ENCODE peak calls at places on chromosomes 3 and 15, in five cellular contexts. Z is choroid plexus epithelial cell; L is HepG2; M is CD8-positive, alpha-beta T cell; B is GM06990. J is an unnamed sample.

GRCh38 chr3:107710851-107711250 is 188.1 kb downstream of the BBX start:
- DNase-seq in M (no peak), Z (peak), L (no peak), B (no peak), J (no peak)

GRCh38 chr15:69757186-69757585 is 304.6 kb downstream of the RPLP1 start:
- DNase-seq in Z (no peak), M (peak), B (no peak), L (no peak), J (peak)

GRCh38 chr3:157290761-157291160 is 130.8 kb upstream of the CCNL1 start:
- DNase-seq in B (no peak), L (no peak), M (no peak), Z (peak), J (no peak)

GRCh38 chr3:46847744-46848143 is 15.5 kb downstream of the MYL3 start:
- DNase-seq in M (peak), Z (no peak), B (no peak), L (no peak), J (no peak)

GRCh38 chr15:92164327-92165000 is 229.2 kb upstream of the ST8SIA2 start:
- DNase-seq in B (no peak), Z (peak), L (peak), M (no peak), J (no peak)

GRCh38 chr3:73284432-73284831 is 223.0 kb downstream of the EBLN2 start:
- DNase-seq in Z (no peak), B (no peak), M (no peak), L (no peak), J (no peak)

GRCh38 chr3:9978664-9979349 is 7.8 kb downstream of the EMC3 start:
- DNase-seq in L (no peak), Z (no peak), B (no peak), M (no peak), J (no peak)

GRCh38 chr3:146326875-146327543 is 76.1 kb upstream of the PLSCR4 start:
- DNase-seq in B (no peak), M (no peak), L (peak), Z (peak), J (no peak)

GRCh38 chr15:74795961-74796625 is 14.2 kb downstream of the CSK start:
- DNase-seq in B (no peak), Z (no peak), M (peak), L (no peak), J (no peak)

GRCh38 chr3:39166134-39166710 is 12.8 kb upstream of the CSRNP1 start:
- DNase-seq in Z (peak), M (no peak), B (no peak), L (no peak), J (no peak)

GRCh38 chr3:189273736-189274135 is 102.0 kb downstream of the TPRG1 start:
- DNase-seq in B (no peak), L (no peak), Z (no peak), M (no peak), J (no peak)

GRCh38 chr3:189270248-189270832 is 98.6 kb downstream of the TPRG1 start:
- DNase-seq in B (no peak), Z (peak), M (peak), L (peak), J (no peak)

GRCh38 chr3:189275182-189275581 is 103.4 kb downstream of the TPRG1 start:
- DNase-seq in M (no peak), B (no peak), L (no peak), Z (no peak), J (no peak)

GRCh38 chr3:189275852-189276251 is 104.1 kb downstream of the TPRG1 start:
- DNase-seq in B (no peak), M (no peak), L (no peak), Z (no peak), J (no peak)

GRCh38 chr3:189272500-189273119 is 100.8 kb downstream of the TPRG1 start:
- DNase-seq in B (no peak), Z (peak), L (no peak), M (no peak), J (no peak)
- TF ChIP-seq CTCF in B (peak), Z (peak), L (peak), M (peak), J (no peak)

GRCh38 chr3:194458122-194458521 is 28.7 kb downstream of the ATP13A3 start:
- DNase-seq in B (no peak), Z (no peak), M (no peak), L (no peak), J (no peak)
- TF ChIP-seq CTCF in B (no peak), Z (no peak), M (no peak), L (no peak), J (no peak)

GRCh38 chr15:28975766-28976179 is 90.0 kb downstream of the APBA2 start:
- DNase-seq in B (no peak), M (peak), Z (peak), L (peak), J (no peak)
- TF ChIP-seq CTCF in B (peak), M (peak), Z (peak), L (peak), J (no peak)

DNA sequence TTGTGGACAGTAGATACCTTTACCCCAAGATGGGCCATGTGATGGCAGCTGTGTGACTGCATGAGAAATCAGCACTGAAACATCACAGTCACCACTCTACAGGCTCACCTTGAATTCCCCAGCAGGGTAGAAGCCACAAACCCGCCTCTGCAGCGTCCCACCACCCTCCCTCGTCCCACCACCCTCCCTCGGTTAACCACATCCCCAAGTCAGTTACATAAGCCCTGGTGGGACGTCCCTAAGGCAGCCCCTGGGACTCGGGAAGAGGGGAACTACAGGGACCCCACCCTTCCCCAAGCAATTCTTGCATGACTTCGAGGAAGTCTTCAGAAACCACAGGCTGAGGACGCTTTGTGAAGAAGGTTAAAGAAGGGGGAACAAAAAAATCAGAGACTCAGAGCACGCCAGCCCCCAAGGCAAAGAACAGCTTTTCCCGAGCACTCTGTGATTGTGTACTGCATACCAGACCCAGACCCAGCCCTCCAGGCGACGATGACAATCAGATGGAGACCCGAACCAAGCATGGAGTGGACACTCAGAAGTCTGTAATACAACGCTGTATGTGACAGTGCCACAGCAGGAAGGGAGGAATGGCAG is 60.5 kb downstream of the SH3BP5 start:
- DNase-seq in B (peak), L (no peak), M (peak), Z (no peak), J (peak)
- TF ChIP-seq CTCF in B (no peak), L (no peak), M (no peak), Z (no peak), J (no peak)